ENCODE peak calls at places on chromosomes 7 and 10, in four cellular contexts. P is brain microvascular endothelial cell, W is fibroblast of lung, N is BE2C. L is an unnamed sample.

GRCh38 chr10:104318810-104319684 is 19.2 kb downstream of the ITPRIP start:
- DNase-seq in P (no peak), W (peak), N (no peak), L (peak)

GRCh38 chr10:52256832-52257691 is 57.0 kb upstream of the DKK1 start:
- DNase-seq in P (no peak), W (peak), N (no peak), L (no peak)

GRCh38 chr7:125336326-125336725 is 406.7 kb upstream of the POT1 start:
- DNase-seq in P (no peak), W (no peak), N (no peak), L (no peak)

GRCh38 chr7:47147213-47147631 is 434.7 kb downstream of the TNS3 start:
- DNase-seq in P (no peak), W (no peak), N (no peak), L (no peak)

GRCh38 chr10:114550756-114551290 is 107.3 kb downstream of the ABLIM1 start:
- DNase-seq in P (no peak), W (peak), N (no peak), L (peak)

GRCh38 chr7:95723583-95724180 is 48.7 kb upstream of the DYNC1I1 start:
- DNase-seq in P (peak), W (peak), N (peak), L (peak)

GRCh38 chr10:3066317-3066931 is 924 bp upstream of the PFKP start:
- DNase-seq in P (no peak), W (no peak), N (no peak), L (no peak)

GRCh38 chr10:28631896-28632596 is 45.3 kb upstream of the BAMBI start:
- DNase-seq in P (no peak), W (peak), N (no peak), L (peak)

GRCh38 chr10:28248092-28248491 is 54.8 kb downstream of the MPP7 start:
- DNase-seq in P (peak), W (peak), N (no peak), L (peak)

GRCh38 chr7:1455241-1455939 is 3.9 kb downstream of the MICALL2 start:
- DNase-seq in P (no peak), W (no peak), N (no peak), L (no peak)

GRCh38 chr7:103915958-103916357 is 73.5 kb downstream of the RELN start:
- DNase-seq in P (peak), W (peak), N (no peak), L (no peak)

GRCh38 chr7:27242580-27243339 is at the start of gene EVX1:
- DNase-seq in P (no peak), W (no peak), N (no peak), L (no peak)

GRCh38 chr7:66043681-66044497 is 31.7 kb upstream of the ASL start:
- DNase-seq in P (no peak), W (peak), N (no peak), L (no peak)

GRCh38 chr7:7895754-7896153 is 72.8 kb upstream of the GLCCI1 start:
- DNase-seq in P (no peak), W (no peak), N (no peak), L (no peak)

GRCh38 chr7:30448461-30449189 is 30.0 kb downstream of the NOD1 start:
- DNase-seq in P (no peak), W (no peak), N (no peak), L (no peak)

GRCh38 chr10:68550747-68551411 is 9.3 kb upstream of the TET1 start:
- DNase-seq in P (peak), W (peak), N (peak), L (peak)

GRCh38 chr10:34835908-34836558 is 20.9 kb upstream of the PARD3 start:
- DNase-seq in P (no peak), W (no peak), N (no peak), L (no peak)

GRCh38 chr7:44471850-44472249 is 18.6 kb downstream of the NUDCD3 start:
- DNase-seq in P (no peak), W (no peak), N (no peak), L (no peak)

GRCh38 chr7:159062596-159062995 is 82.1 kb downstream of the VIPR2 start:
- DNase-seq in P (no peak), W (no peak), N (no peak), L (no peak)

GRCh38 chr7:20283385-20283784 is 47.3 kb upstream of the ITGB8 start:
- DNase-seq in P (no peak), W (no peak), N (no peak), L (no peak)

GRCh38 chr7:50142421-50143113 is 49.5 kb upstream of the ZPBP start:
- DNase-seq in P (peak), W (peak), N (no peak), L (peak)

GRCh38 chr7:124784879-124785818 is 19.6 kb upstream of the GPR37 start:
- DNase-seq in P (peak), W (peak), N (peak), L (peak)

GRCh38 chr10:27328946-27329345 is 88.3 kb upstream of the ACBD5 start:
- DNase-seq in P (no peak), W (no peak), N (peak), L (no peak)

GRCh38 chr10:21169271-21169670 is 272.2 kb upstream of the NEBL start:
- DNase-seq in P (no peak), W (no peak), N (no peak), L (no peak)

GRCh38 chr7:70406419-70407189 is 725.3 kb upstream of the GALNT17 start:
- DNase-seq in P (no peak), W (no peak), N (peak), L (no peak)

GRCh38 chr7:100827330-100828226 is at the start of gene EPHB4:
- DNase-seq in P (peak), W (peak), N (peak), L (peak)

GRCh38 chr7:51123322-51124021 is 193.1 kb downstream of the COBL start:
- DNase-seq in P (peak), W (peak), N (no peak), L (peak)

GRCh38 chr10:77912576-77912975 is 14.0 kb downstream of the DLG5 start:
- DNase-seq in P (no peak), W (no peak), N (no peak), L (no peak)

GRCh38 chr10:30231709-30232108 is 117.4 kb downstream of the MTPAP start:
- DNase-seq in P (no peak), W (no peak), N (no peak), L (no peak)

GRCh38 chr7:11623093-11623678 is 208.8 kb downstream of the THSD7A start:
- DNase-seq in P (no peak), W (no peak), N (no peak), L (no peak)

GRCh38 chr7:117857718-117858117 is 15.5 kb downstream of the CTTNBP2 start:
- DNase-seq in P (no peak), W (no peak), N (no peak), L (no peak)

GRCh38 chr7:24714676-24715010 is 42.6 kb downstream of the GSDME start:
- DNase-seq in P (no peak), W (no peak), N (no peak), L (no peak)

GRCh38 chr10:15719899-15720634 is at the start of gene ITGA8:
- DNase-seq in P (peak), W (peak), N (peak), L (peak)

GRCh38 chr7:23247101-23247601 is 576 bp downstream of the GPNMB start:
- DNase-seq in P (no peak), W (no peak), N (no peak), L (no peak)

GRCh38 chr7:23254051-23254681 is 7.6 kb downstream of the GPNMB start:
- DNase-seq in P (peak), W (no peak), N (no peak), L (peak)

GRCh38 chr7:23247602-23248335 is 1.2 kb downstream of the GPNMB start:
- DNase-seq in P (no peak), W (no peak), N (no peak), L (no peak)

GRCh38 chr7:23246540-23246939 is at the start of gene GPNMB:
- DNase-seq in P (peak), W (peak), N (no peak), L (peak)

GRCh38 chr7:23249486-23249885 is 2.9 kb downstream of the GPNMB start:
- DNase-seq in P (no peak), W (peak), N (no peak), L (no peak)
- H3K4me3 ChIP-seq in P (no peak), W (no peak), N (no peak), L (no peak)

DNA sequence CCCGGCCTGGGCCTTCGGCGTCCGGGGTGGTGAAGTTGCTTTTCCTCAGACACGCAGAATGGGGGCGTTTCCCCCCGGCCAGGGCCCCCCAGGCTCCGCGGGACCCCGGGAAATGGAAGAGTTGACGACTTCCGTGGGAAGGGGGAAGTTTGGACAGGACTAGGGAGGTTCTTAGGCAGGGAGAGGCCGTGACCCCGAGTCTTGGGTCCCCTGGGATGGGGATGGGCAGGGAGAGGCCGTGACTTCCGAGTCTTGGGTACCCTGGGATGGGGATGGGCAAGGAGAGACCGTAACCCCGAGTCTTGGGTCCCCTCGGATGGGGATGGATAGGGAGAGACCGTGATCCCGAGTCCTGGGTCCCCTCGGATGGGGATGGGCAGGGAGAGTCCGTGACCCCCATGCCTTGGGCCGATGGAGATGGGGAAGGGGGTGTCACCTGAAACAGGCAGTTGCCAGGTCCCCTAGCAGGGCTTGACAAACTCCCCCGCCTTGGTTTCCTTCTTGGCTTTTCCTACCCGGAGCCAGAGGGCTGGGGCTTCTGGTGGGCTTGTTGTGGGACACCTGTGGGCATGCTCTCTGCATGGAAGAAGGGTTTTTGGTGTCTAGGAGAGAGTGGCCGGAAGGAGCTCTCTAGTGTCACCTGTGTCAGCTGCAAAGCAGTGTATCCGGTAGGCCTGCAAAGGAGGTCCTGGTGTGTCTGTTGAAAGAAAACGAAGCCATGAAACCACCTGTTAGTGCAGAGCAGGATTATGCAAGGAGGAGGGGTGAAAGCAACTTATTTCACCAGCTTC is 1.1 kb downstream of the TRRAP start:
- DNase-seq in P (no peak), W (no peak), N (no peak), L (no peak)
- TF ChIP-seq CTCF in P (peak), W (no peak), N (peak), L (peak)

GRCh38 chr7:111092406-111093160 is 1.7 kb downstream of the LRRN3 start:
- DNase-seq in P (no peak), W (no peak), N (no peak), L (no peak)

GRCh38 chr7:111090834-111091233 is at the start of gene LRRN3:
- DNase-seq in P (peak), W (peak), N (peak), L (peak)

GRCh38 chr7:111089822-111090426 is 1.0 kb upstream of the LRRN3 start:
- DNase-seq in P (peak), W (peak), N (no peak), L (peak)

GRCh38 chr7:111094387-111094786 is 3.5 kb downstream of the LRRN3 start:
- DNase-seq in P (no peak), W (no peak), N (no peak), L (no peak)

GRCh38 chr7:111091623-111092370 is 870 bp downstream of the LRRN3 start:
- DNase-seq in P (peak), W (no peak), N (peak), L (no peak)
- H3K4me3 ChIP-seq in P (peak), W (peak), N (peak), L (peak)

GRCh38 chr10:44880090-44880715 is 30.9 kb upstream of the TMEM72 start:
- DNase-seq in P (no peak), W (no peak), N (no peak), L (no peak)

GRCh38 chr10:44879531-44879899 is 31.6 kb upstream of the TMEM72 start:
- DNase-seq in P (no peak), W (no peak), N (no peak), L (no peak)

GRCh38 chr10:44881639-44882038 is 29.5 kb upstream of the TMEM72 start:
- DNase-seq in P (no peak), W (no peak), N (no peak), L (no peak)

GRCh38 chr10:44882146-44882720 is 28.9 kb upstream of the TMEM72 start:
- DNase-seq in P (no peak), W (no peak), N (no peak), L (no peak)

DNA sequence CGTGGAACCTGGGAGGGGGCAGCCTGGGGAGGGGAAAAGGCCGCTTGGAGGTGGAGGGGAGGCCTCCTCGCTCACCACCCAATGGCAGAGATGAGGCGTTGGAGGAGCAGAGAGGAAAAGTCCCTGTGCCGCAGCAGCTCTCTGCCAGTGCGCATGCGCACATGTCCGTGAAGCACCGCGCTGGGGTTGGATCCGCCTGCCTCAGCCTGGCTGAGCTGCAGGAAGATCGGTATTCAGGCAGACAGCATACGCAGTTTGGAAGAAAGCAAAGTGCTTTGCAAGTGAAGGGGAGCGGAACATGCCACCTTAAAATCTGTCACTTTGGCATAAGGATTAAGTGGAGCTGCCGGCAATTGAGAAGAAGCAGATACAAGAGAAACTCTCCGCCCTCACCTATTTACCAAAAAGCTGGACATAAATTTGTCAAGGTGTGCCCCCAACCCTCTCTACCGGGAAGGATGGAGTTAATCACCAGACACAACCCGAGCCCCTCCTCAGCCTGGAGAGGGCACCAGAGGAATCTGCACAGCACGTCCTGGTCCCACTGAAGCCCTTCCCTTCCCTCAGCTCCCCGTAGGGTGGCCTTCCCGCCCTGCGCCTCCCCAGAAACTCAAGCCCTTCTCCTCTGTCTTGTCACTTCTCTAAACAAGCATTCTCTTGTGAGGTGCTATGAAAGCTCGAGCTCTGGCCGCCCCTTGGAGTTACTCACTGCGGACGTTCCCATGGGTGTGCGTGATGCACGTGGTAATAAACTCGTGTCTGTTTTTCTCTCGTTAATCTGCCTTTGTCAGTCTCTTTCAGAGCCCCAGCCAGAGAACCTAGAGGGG is 32.2 kb upstream of the TMEM72 start:
- DNase-seq in P (peak), W (peak), N (peak), L (peak)
- TF ChIP-seq CTCF in P (peak), W (peak), N (no peak), L (peak)

GRCh38 chr10:79910344-79910743 is 38.6 kb downstream of the SFTPD start:
- DNase-seq in P (no peak), W (no peak), N (no peak), L (no peak)

GRCh38 chr10:79905322-79906314 is 43.3 kb downstream of the SFTPD start:
- DNase-seq in P (peak), W (peak), N (no peak), L (peak)

GRCh38 chr10:79904671-79905321 is 44.1 kb downstream of the SFTPD start:
- DNase-seq in P (peak), W (peak), N (peak), L (peak)
- H3K4me3 ChIP-seq in P (peak), W (peak), N (peak), L (peak)

GRCh38 chr7:41312235-41312634 is 390.7 kb downstream of the INHBA start:
- DNase-seq in P (no peak), W (no peak), N (no peak), L (no peak)

GRCh38 chr7:41313171-41313570 is 389.7 kb downstream of the INHBA start:
- DNase-seq in P (no peak), W (peak), N (no peak), L (no peak)

GRCh38 chr7:41316410-41316809 is 386.5 kb downstream of the INHBA start:
- DNase-seq in P (peak), W (no peak), N (no peak), L (no peak)

GRCh38 chr7:41319601-41320000 is 383.3 kb downstream of the INHBA start:
- DNase-seq in P (no peak), W (no peak), N (no peak), L (no peak)

GRCh38 chr7:41315764-41316163 is 387.1 kb downstream of the INHBA start:
- DNase-seq in P (no peak), W (no peak), N (no peak), L (no peak)
- TF ChIP-seq CTCF in P (peak), W (peak), N (no peak), L (peak)

GRCh38 chr10:62193479-62193878 is 75.2 kb downstream of the RTKN2 start:
- DNase-seq in P (no peak), W (no peak), N (no peak), L (no peak)

GRCh38 chr10:62199584-62199983 is 69.1 kb downstream of the RTKN2 start:
- DNase-seq in P (no peak), W (no peak), N (no peak), L (no peak)

GRCh38 chr10:62196528-62196927 is 72.1 kb downstream of the RTKN2 start:
- DNase-seq in P (no peak), W (no peak), N (no peak), L (no peak)

GRCh38 chr10:62195675-62195926 is 73.0 kb downstream of the RTKN2 start:
- DNase-seq in P (no peak), W (no peak), N (no peak), L (no peak)

DNA sequence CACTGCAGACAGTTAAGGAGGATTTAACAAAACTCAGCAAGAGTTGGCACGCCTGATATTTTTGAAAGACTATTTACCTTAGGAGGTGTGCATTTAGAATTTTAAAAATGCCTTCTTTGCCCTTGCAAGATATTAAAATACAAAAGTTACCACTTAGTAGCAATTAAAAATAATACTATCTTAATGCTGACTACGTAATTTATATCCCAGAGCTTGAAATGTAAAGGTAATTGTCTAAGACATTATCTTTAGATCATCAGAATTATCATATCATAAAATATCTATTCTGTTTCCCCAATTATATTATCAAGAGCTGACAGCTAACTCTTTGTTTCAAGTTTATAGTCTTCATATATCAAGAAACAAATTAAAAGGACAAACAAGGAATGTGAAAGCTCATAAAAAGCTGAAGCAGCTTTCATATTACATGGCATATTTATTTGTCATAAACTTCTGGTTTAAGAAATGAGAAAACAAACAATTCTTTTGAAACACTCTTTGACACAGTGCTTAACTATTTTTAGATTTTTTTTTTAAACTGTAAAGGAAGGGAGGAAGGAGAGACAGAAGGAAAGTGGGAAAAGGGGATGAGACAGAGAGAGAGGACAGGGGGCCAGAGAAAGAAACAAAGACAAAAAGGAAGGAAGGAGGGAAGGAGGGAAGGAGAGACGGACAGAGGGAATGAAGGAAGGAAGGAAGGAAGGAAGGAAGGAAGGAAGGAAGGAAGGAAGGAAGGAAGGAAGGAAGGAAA is 73.5 kb downstream of the RTKN2 start:
- DNase-seq in P (no peak), W (no peak), N (no peak), L (no peak)
- H3K4me3 ChIP-seq in P (no peak), W (no peak), N (no peak), L (no peak)